ENCODE peak calls at places on chromosomes 3 and 15, in four cellular contexts. T is HTR-8/SVneo, N is left cardiac atrium, V is H4. P is an unnamed sample.

GRCh38 chr3:169458323-169458722 is 205.2 kb downstream of the MECOM start:
- DNase-seq in T (no peak), N (peak; percentile 70), V (no peak), P (no peak)

GRCh38 chr15:49506341-49506740 is 83.3 kb downstream of the FGF7 start:
- DNase-seq in T (no peak), N (no peak), V (no peak), P (no peak)

GRCh38 chr3:123449986-123450474 is 1.1 kb upstream of the ADCY5 start:
- DNase-seq in T (peak; percentile 37), N (peak; percentile 42), V (no peak), P (no peak)

GRCh38 chr3:170740726-170741591 is 129.0 kb downstream of the RPL22L1 start:
- DNase-seq in T (peak; percentile 45), N (peak; percentile 59), V (peak; percentile 85), P (peak; percentile 36)

GRCh38 chr3:156373654-156374053 is 181.3 kb downstream of the SSR3 start:
- DNase-seq in T (no peak), N (no peak), V (no peak), P (no peak)

GRCh38 chr3:63128380-63128779 is 149.7 kb upstream of the SYNPR start:
- DNase-seq in T (no peak), N (no peak), V (no peak), P (no peak)

GRCh38 chr3:10997196-10997595 is 4.6 kb downstream of the SLC6A1 start:
- DNase-seq in T (no peak), N (no peak), V (no peak), P (no peak)

GRCh38 chr3:108861401-108861800 is 38.8 kb downstream of the TRAT1 start:
- DNase-seq in T (no peak), N (no peak), V (no peak), P (no peak)

GRCh38 chr3:150174179-150174578 is 203.5 kb upstream of the PFN2 start:
- DNase-seq in T (no peak), N (no peak), V (no peak), P (no peak)

GRCh38 chr3:179613807-179614206 is 9.2 kb downstream of the NDUFB5 start:
- DNase-seq in T (peak; percentile 22), N (no peak), V (no peak), P (no peak)

GRCh38 chr15:63030101-63030528 is 12.4 kb upstream of the TPM1 start:
- DNase-seq in T (no peak), N (no peak), V (no peak), P (no peak)

GRCh38 chr3:180215866-180216265 is 179.1 kb upstream of the PEX5L start:
- DNase-seq in T (no peak), N (no peak), V (no peak), P (no peak)

GRCh38 chr15:33132722-33133345 is 61.7 kb downstream of the FMN1 start:
- DNase-seq in T (peak; percentile 65), N (no peak), V (peak; percentile 76), P (peak; percentile 60)

P was measured in dermis microvascular lymphatic vessel endothelial cell.